ENCODE peak calls at places on chromosome 2, in eight cellular contexts. U is CD8-positive, alpha-beta memory T cell; Q is stimulated activated CD8-positive, alpha-beta memory T cell treated with anti-CD3 and anti-CD28 coated beads, Interleukin-7, amount 100 ng/mL, for 24 hours; D is activated T-cell treated with anti-CD3 and anti-CD28 coated beads for 1 hour; T is IMR-90; F is upper lobe of left lung; C is NCI-H2029 treated with DMSO at 0.1 percent for 48 hours; Z is tibial nerve. P is an unnamed sample.

GRCh38 chr2:65566617-65567016 is 134.2 kb upstream of the SPRED2 start:
- DNase-seq in U (no peak), Q (no peak), D (no peak), T (no peak), F (no peak), C (no peak), Z (no peak), P (no peak)

GRCh38 chr2:128375454-128375853 is 56.8 kb upstream of the HS6ST1 start:
- DNase-seq in U (peak), Q (no peak), D (no peak), T (no peak), F (peak), C (no peak), Z (no peak), P (no peak)

GRCh38 chr2:134289225-134289624 is 35.4 kb downstream of the MGAT5 start:
- DNase-seq in U (no peak), Q (no peak), D (no peak), T (no peak), F (no peak), C (no peak), Z (no peak), P (no peak)

GRCh38 chr2:102193074-102193473 is 6.3 kb downstream of the IL1RL2 start:
- DNase-seq in U (no peak), Q (no peak), D (no peak), T (peak), F (no peak), C (no peak), Z (no peak), P (no peak)

GRCh38 chr2:47313141-47313691 is 89.7 kb upstream of the MSH2 start:
- DNase-seq in U (no peak), Q (no peak), D (no peak), T (no peak), F (no peak), C (no peak), Z (no peak), P (peak)

GRCh38 chr2:28665041-28665704 is 86.5 kb upstream of the PPP1CB start:
- DNase-seq in U (no peak), Q (no peak), D (no peak), T (peak), F (peak), C (no peak), Z (no peak), P (peak)

GRCh38 chr2:238106339-238106697 is 6.2 kb downstream of the ESPNL start:
- DNase-seq in U (no peak), Q (no peak), D (no peak), T (no peak), F (no peak), C (no peak), Z (no peak), P (no peak)

GRCh38 chr2:56248965-56249742 is 65.4 kb downstream of the CCDC85A start:
- DNase-seq in U (no peak), Q (no peak), D (no peak), T (no peak), F (no peak), C (no peak), Z (no peak), P (no peak)